ENCODE peak calls at places on chromosome 14, in four cellular contexts. One of them, this sample, is unnamed. For H3K4me1, the result is how much of the 10 kb centered on the place peaks cover.

GRCh38 chr14:55927059-55927458 is 191.2 kb upstream of the PELI2 start:
- DNase-seq in upper lobe of right lung: no peak
- DNase-seq in left ventricle myocardium inferior: no peak
- DNase-seq in ovary: no peak
- DNase-seq in this sample: no peak

GRCh38 chr14:48398675-48399282 is 723.4 kb upstream of the MDGA2 start:
- DNase-seq in left ventricle myocardium inferior: no peak
- DNase-seq in upper lobe of right lung: no peak
- DNase-seq in ovary: no peak
- DNase-seq in this sample: peak

GRCh38 chr14:44812672-44813071 is 149.1 kb downstream of the KLHL28 start:
- DNase-seq in ovary: no peak
- DNase-seq in left ventricle myocardium inferior: no peak
- DNase-seq in upper lobe of right lung: no peak
- DNase-seq in this sample: no peak

GRCh38 chr14:71108398-71109114 is 201.3 kb downstream of the PCNX1 start:
- DNase-seq in ovary: no peak
- DNase-seq in left ventricle myocardium inferior: no peak
- DNase-seq in upper lobe of right lung: no peak
- DNase-seq in this sample: no peak

GRCh38 chr14:22847661-22848341 is 11.4 kb downstream of the MMP14 start:
- DNase-seq in upper lobe of right lung: peak
- DNase-seq in ovary: peak
- DNase-seq in left ventricle myocardium inferior: no peak
- DNase-seq in this sample: no peak

GRCh38 chr14:75442642-75443041 is 14.8 kb downstream of the JDP2 start:
- DNase-seq in upper lobe of right lung: no peak
- DNase-seq in left ventricle myocardium inferior: no peak
- DNase-seq in ovary: no peak
- DNase-seq in this sample: no peak

GRCh38 chr14:76780875-76781647 is 19.8 kb downstream of the VASH1 start:
- DNase-seq in ovary: peak
- DNase-seq in left ventricle myocardium inferior: no peak
- DNase-seq in upper lobe of right lung: no peak
- DNase-seq in this sample: peak

GRCh38 chr14:50225974-50226297 is 5.4 kb downstream of the SOS2 start:
- DNase-seq in upper lobe of right lung: no peak
- DNase-seq in ovary: no peak
- DNase-seq in left ventricle myocardium inferior: no peak
- DNase-seq in this sample: peak

GRCh38 chr14:51521764-51522163 is 129.9 kb upstream of the FRMD6 start:
- DNase-seq in ovary: no peak
- DNase-seq in upper lobe of right lung: no peak
- DNase-seq in left ventricle myocardium inferior: no peak
- DNase-seq in this sample: no peak

GRCh38 chr14:28773917-28774691 is 7.5 kb downstream of the FOXG1 start:
- DNase-seq in upper lobe of right lung: no peak
- DNase-seq in ovary: no peak
- DNase-seq in left ventricle myocardium inferior: no peak
- DNase-seq in this sample: peak

GRCh38 chr14:32009221-32009620 is 67.9 kb upstream of the ARHGAP5 start:
- DNase-seq in left ventricle myocardium inferior: no peak
- DNase-seq in upper lobe of right lung: no peak
- DNase-seq in ovary: no peak
- DNase-seq in this sample: no peak

GRCh38 chr14:32826404-32827082 is 112.1 kb upstream of the NPAS3 start:
- DNase-seq in upper lobe of right lung: no peak
- DNase-seq in ovary: no peak
- DNase-seq in left ventricle myocardium inferior: no peak
- DNase-seq in this sample: peak

GRCh38 chr14:63632932-63633514 is 8.6 kb downstream of the WDR89 start:
- DNase-seq in left ventricle myocardium inferior: no peak
- DNase-seq in ovary: no peak
- DNase-seq in upper lobe of right lung: no peak
- DNase-seq in this sample: no peak

GRCh38 chr14:93965287-93965821 is 11.0 kb downstream of the ASB2 start:
- DNase-seq in upper lobe of right lung: no peak
- DNase-seq in left ventricle myocardium inferior: no peak
- DNase-seq in ovary: no peak
- DNase-seq in this sample: no peak

GRCh38 chr14:34711169-34711568 is 3.2 kb downstream of the CFL2 start:
- DNase-seq in upper lobe of right lung: no peak
- DNase-seq in left ventricle myocardium inferior: no peak
- DNase-seq in ovary: no peak
- DNase-seq in this sample: peak

GRCh38 chr14:96400495-96400894 is 8.6 kb downstream of the AK7 start:
- DNase-seq in ovary: no peak
- DNase-seq in upper lobe of right lung: no peak
- DNase-seq in left ventricle myocardium inferior: no peak
- DNase-seq in this sample: no peak

GRCh38 chr14:58560208-58560607 is 77.6 kb upstream of the DACT1 start:
- DNase-seq in left ventricle myocardium inferior: no peak
- DNase-seq in ovary: no peak
- DNase-seq in upper lobe of right lung: no peak
- DNase-seq in this sample: no peak

GRCh38 chr14:102182901-102183619 is 43.4 kb downstream of the WDR20 start:
- DNase-seq in upper lobe of right lung: no peak
- DNase-seq in left ventricle myocardium inferior: no peak
- DNase-seq in ovary: no peak
- DNase-seq in this sample: no peak

GRCh38 chr14:68955164-68955921 is 23.8 kb downstream of the ACTN1 start:
- DNase-seq in ovary: no peak
- DNase-seq in upper lobe of right lung: no peak
- DNase-seq in left ventricle myocardium inferior: no peak
- DNase-seq in this sample: no peak

GRCh38 chr14:90641111-90642010 is 174.9 kb downstream of the TTC7B start:
- DNase-seq in upper lobe of right lung: no peak
- DNase-seq in left ventricle myocardium inferior: no peak
- DNase-seq in ovary: no peak
- DNase-seq in this sample: no peak

GRCh38 chr14:54579606-54580005 is 12.7 kb downstream of the SAMD4A start:
- DNase-seq in ovary: no peak
- DNase-seq in left ventricle myocardium inferior: no peak
- DNase-seq in upper lobe of right lung: no peak
- DNase-seq in this sample: peak

GRCh38 chr14:101960225-101960624 is 4.1 kb upstream of the DYNC1H1 start:
- DNase-seq in ovary: no peak
- DNase-seq in upper lobe of right lung: no peak
- DNase-seq in left ventricle myocardium inferior: no peak
- DNase-seq in this sample: no peak

GRCh38 chr14:75279153-75279738 is 618 bp downstream of the FOS start:
- DNase-seq in ovary: peak
- DNase-seq in upper lobe of right lung: peak
- DNase-seq in left ventricle myocardium inferior: peak
- DNase-seq in this sample: peak

GRCh38 chr14:51865953-51866747 is 5.7 kb downstream of the GNG2 start:
- DNase-seq in left ventricle myocardium inferior: no peak
- DNase-seq in ovary: no peak
- DNase-seq in upper lobe of right lung: no peak
- DNase-seq in this sample: no peak

GRCh38 chr14:93219103-93219726 is 12.2 kb downstream of the UBR7 start:
- DNase-seq in upper lobe of right lung: peak
- DNase-seq in ovary: no peak
- DNase-seq in left ventricle myocardium inferior: no peak
- DNase-seq in this sample: peak

GRCh38 chr14:96614528-96614927 is 112.3 kb downstream of the PAPOLA start:
- DNase-seq in left ventricle myocardium inferior: no peak
- DNase-seq in ovary: no peak
- DNase-seq in upper lobe of right lung: no peak
- DNase-seq in this sample: no peak

GRCh38 chr14:100387450-100387849 is 64.3 kb downstream of the SLC25A47 start:
- DNase-seq in ovary: no peak
- DNase-seq in left ventricle myocardium inferior: no peak
- DNase-seq in upper lobe of right lung: no peak
- DNase-seq in this sample: no peak

GRCh38 chr14:100391777-100392176 is 68.6 kb downstream of the SLC25A47 start:
- DNase-seq in ovary: no peak
- DNase-seq in upper lobe of right lung: no peak
- DNase-seq in left ventricle myocardium inferior: no peak
- DNase-seq in this sample: no peak

GRCh38 chr14:100391182-100391581 is 68.0 kb downstream of the SLC25A47 start:
- DNase-seq in ovary: no peak
- DNase-seq in upper lobe of right lung: no peak
- DNase-seq in left ventricle myocardium inferior: no peak
- DNase-seq in this sample: no peak

GRCh38 chr14:100388137-100389050 is 65.3 kb downstream of the SLC25A47 start:
- DNase-seq in left ventricle myocardium inferior: no peak
- DNase-seq in upper lobe of right lung: no peak
- DNase-seq in ovary: no peak
- DNase-seq in this sample: no peak

DNA sequence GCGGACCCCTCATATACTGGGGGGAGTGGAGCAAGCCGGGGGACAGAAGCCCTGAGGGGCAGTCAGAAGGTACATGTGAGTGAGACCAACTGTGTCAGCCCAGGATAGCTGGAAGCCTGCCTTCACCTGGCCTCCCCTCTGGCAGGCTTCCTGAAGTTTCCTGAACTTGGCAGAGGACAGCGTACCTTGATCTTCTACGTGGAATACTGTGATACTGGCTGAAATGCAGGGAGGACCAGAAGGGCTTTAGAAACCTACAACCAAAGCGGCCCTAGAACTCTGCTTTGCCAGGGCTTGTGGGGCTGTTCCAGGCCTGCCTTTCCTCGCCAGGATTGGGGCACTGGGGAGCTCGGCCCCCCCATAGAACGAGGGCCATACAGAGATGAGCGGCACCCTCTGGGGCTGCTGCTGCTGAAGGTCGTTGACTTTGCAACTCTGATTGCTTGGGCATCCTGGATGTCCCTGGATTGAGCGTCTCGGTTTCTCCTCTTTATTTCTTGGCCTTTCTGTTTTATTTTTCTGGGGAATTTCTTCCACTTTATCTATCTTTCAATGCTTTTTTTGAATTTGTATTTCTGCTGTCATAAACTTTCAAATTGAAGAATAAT is 66.5 kb downstream of the SLC25A47 start:
- DNase-seq in left ventricle myocardium inferior: no peak
- DNase-seq in ovary: no peak
- DNase-seq in upper lobe of right lung: no peak
- DNase-seq in this sample: no peak
- H3K4me1 ChIP-seq in left ventricle myocardium inferior: under half
- H3K4me1 ChIP-seq in ovary: under half
- H3K4me1 ChIP-seq in upper lobe of right lung: under half
- H3K4me1 ChIP-seq in this sample: under half

GRCh38 chr14:61927521-61927920 is 165.3 kb downstream of the SNAPC1 start:
- DNase-seq in ovary: no peak
- DNase-seq in upper lobe of right lung: no peak
- DNase-seq in left ventricle myocardium inferior: no peak
- DNase-seq in this sample: no peak
- H3K4me3 ChIP-seq in ovary: no peak
- H3K4me3 ChIP-seq in upper lobe of right lung: no peak
- H3K4me3 ChIP-seq in left ventricle myocardium inferior: no peak
- H3K4me3 ChIP-seq in this sample: no peak

GRCh38 chr14:105283028-105283427 is 17.8 kb downstream of the BRF1 start:
- DNase-seq in left ventricle myocardium inferior: no peak
- DNase-seq in upper lobe of right lung: no peak
- DNase-seq in ovary: no peak
- DNase-seq in this sample: no peak

GRCh38 chr14:105283899-105284298 is 16.9 kb downstream of the BRF1 start:
- DNase-seq in left ventricle myocardium inferior: no peak
- DNase-seq in upper lobe of right lung: no peak
- DNase-seq in ovary: no peak
- DNase-seq in this sample: no peak

GRCh38 chr14:105280525-105280924 is 20.3 kb downstream of the BRF1 start:
- DNase-seq in upper lobe of right lung: no peak
- DNase-seq in ovary: no peak
- DNase-seq in left ventricle myocardium inferior: no peak
- DNase-seq in this sample: no peak

GRCh38 chr14:105281354-105282097 is 19.3 kb downstream of the BRF1 start:
- DNase-seq in ovary: no peak
- DNase-seq in upper lobe of right lung: no peak
- DNase-seq in left ventricle myocardium inferior: no peak
- DNase-seq in this sample: peak

GRCh38 chr14:105282098-105282725 is 18.6 kb downstream of the BRF1 start:
- DNase-seq in upper lobe of right lung: no peak
- DNase-seq in left ventricle myocardium inferior: no peak
- DNase-seq in ovary: no peak
- DNase-seq in this sample: no peak
- H3K4me1 ChIP-seq in upper lobe of right lung: under half
- H3K4me1 ChIP-seq in left ventricle myocardium inferior: under half
- H3K4me1 ChIP-seq in ovary: under half
- H3K4me1 ChIP-seq in this sample: under half

DNA sequence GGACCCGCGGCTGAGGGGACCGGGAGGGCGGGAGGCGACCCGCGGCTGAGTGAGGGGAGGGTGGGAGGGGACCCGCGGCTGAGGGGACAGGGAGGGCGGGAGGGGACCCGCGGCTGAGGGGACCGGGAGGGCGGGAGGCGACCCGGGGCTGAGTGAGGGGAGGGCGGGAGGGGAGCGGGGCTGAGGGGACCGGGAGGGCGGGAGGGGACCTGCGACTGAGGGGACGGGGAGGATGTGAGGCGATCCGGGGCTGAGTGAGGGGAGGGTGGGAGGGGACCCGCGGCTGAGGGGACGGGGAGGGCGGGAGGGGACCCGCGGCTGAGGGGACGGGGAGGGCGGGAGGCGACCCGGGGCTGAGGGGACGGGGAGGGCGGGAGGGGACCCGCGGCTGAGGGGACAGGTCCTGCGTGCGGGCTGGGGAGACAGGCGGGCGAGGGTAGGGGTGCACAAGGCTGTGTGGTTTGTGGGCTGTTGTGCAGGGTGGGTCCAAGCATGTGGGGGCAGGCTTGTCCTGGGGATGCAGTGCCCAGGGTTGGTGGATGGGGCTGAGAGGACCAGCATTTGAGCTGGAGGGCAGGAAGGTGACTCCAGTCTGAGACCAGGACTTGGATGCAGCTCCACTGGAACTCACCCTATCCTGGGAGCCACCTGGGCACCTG is 9.2 kb downstream of the PLD4 start:
- DNase-seq in left ventricle myocardium inferior: peak
- DNase-seq in ovary: peak
- DNase-seq in upper lobe of right lung: peak
- DNase-seq in this sample: no peak
- H3K4me3 ChIP-seq in left ventricle myocardium inferior: peak
- H3K4me3 ChIP-seq in ovary: peak
- H3K4me3 ChIP-seq in upper lobe of right lung: peak
- H3K4me3 ChIP-seq in this sample: peak

This sample was measured in testis.